ENCODE peak calls at places on chromosomes 13 and 19, in ten cellular contexts. One of them, this sample, is unnamed.

GRCh38 chr19:571127-571974 is 1.0 kb upstream of the BSG start:
- DNase-seq in nephron progenitor cell: peak
- DNase-seq in body of pancreas: peak
- DNase-seq in uterus: no peak
- DNase-seq in adrenal gland: peak
- DNase-seq in left ventricle myocardium inferior: no peak
- DNase-seq in GM13977: peak
- DNase-seq in H9: peak
- DNase-seq in pancreas: no peak
- DNase-seq in AG04450: no peak
- DNase-seq in this sample: no peak

GRCh38 chr13:33218020-33218419 is 67.5 kb downstream of the STARD13 start:
- DNase-seq in nephron progenitor cell: no peak
- DNase-seq in body of pancreas: no peak
- DNase-seq in uterus: no peak
- DNase-seq in adrenal gland: no peak
- DNase-seq in left ventricle myocardium inferior: no peak
- DNase-seq in GM13977: no peak
- DNase-seq in H9: no peak
- DNase-seq in pancreas: no peak
- DNase-seq in AG04450: no peak
- DNase-seq in this sample: no peak

GRCh38 chr13:110593430-110594130 is 21.8 kb upstream of the NAXD start:
- DNase-seq in nephron progenitor cell: no peak
- DNase-seq in body of pancreas: peak
- DNase-seq in uterus: no peak
- DNase-seq in adrenal gland: peak
- DNase-seq in left ventricle myocardium inferior: no peak
- DNase-seq in GM13977: peak
- DNase-seq in H9: no peak
- DNase-seq in pancreas: peak
- DNase-seq in AG04450: no peak
- DNase-seq in this sample: peak

GRCh38 chr19:15584541-15585115 is 30.4 kb upstream of the CYP4F8 start:
- DNase-seq in nephron progenitor cell: peak
- DNase-seq in body of pancreas: peak
- DNase-seq in uterus: peak
- DNase-seq in adrenal gland: peak
- DNase-seq in left ventricle myocardium inferior: peak
- DNase-seq in GM13977: peak
- DNase-seq in H9: peak
- DNase-seq in pancreas: peak
- DNase-seq in AG04450: peak
- DNase-seq in this sample: peak

GRCh38 chr13:74774252-74774651 is 640.0 kb upstream of the KLF12 start:
- DNase-seq in nephron progenitor cell: no peak
- DNase-seq in body of pancreas: no peak
- DNase-seq in uterus: no peak
- DNase-seq in adrenal gland: no peak
- DNase-seq in left ventricle myocardium inferior: no peak
- DNase-seq in GM13977: no peak
- DNase-seq in H9: no peak
- DNase-seq in pancreas: no peak
- DNase-seq in AG04450: no peak
- DNase-seq in this sample: no peak

GRCh38 chr19:17180997-17181702 is 34.0 kb upstream of the USE1 start:
- DNase-seq in nephron progenitor cell: peak
- DNase-seq in body of pancreas: no peak
- DNase-seq in uterus: no peak
- DNase-seq in adrenal gland: no peak
- DNase-seq in left ventricle myocardium inferior: no peak
- DNase-seq in GM13977: no peak
- DNase-seq in H9: peak
- DNase-seq in pancreas: no peak
- DNase-seq in AG04450: no peak
- DNase-seq in this sample: no peak

GRCh38 chr13:42649761-42650289 is 75.9 kb downstream of the TNFSF11 start:
- DNase-seq in nephron progenitor cell: no peak
- DNase-seq in body of pancreas: no peak
- DNase-seq in uterus: no peak
- DNase-seq in adrenal gland: no peak
- DNase-seq in left ventricle myocardium inferior: no peak
- DNase-seq in GM13977: no peak
- DNase-seq in H9: no peak
- DNase-seq in pancreas: no peak
- DNase-seq in AG04450: no peak
- DNase-seq in this sample: no peak

GRCh38 chr13:28478127-28478526 is 16.8 kb downstream of the FLT1 start:
- DNase-seq in nephron progenitor cell: no peak
- DNase-seq in body of pancreas: no peak
- DNase-seq in uterus: no peak
- DNase-seq in adrenal gland: no peak
- DNase-seq in left ventricle myocardium inferior: no peak
- DNase-seq in GM13977: no peak
- DNase-seq in H9: no peak
- DNase-seq in pancreas: no peak
- DNase-seq in AG04450: peak
- DNase-seq in this sample: no peak

GRCh38 chr13:56755181-56755580 is 385.5 kb upstream of the PRR20A start:
- DNase-seq in nephron progenitor cell: no peak
- DNase-seq in body of pancreas: no peak
- DNase-seq in uterus: no peak
- DNase-seq in adrenal gland: no peak
- DNase-seq in left ventricle myocardium inferior: no peak
- DNase-seq in GM13977: no peak
- DNase-seq in H9: no peak
- DNase-seq in pancreas: no peak
- DNase-seq in AG04450: no peak
- DNase-seq in this sample: no peak

GRCh38 chr13:97282705-97283104 is 60.6 kb downstream of the MBNL2 start:
- DNase-seq in nephron progenitor cell: no peak
- DNase-seq in body of pancreas: no peak
- DNase-seq in uterus: no peak
- DNase-seq in adrenal gland: no peak
- DNase-seq in left ventricle myocardium inferior: no peak
- DNase-seq in GM13977: no peak
- DNase-seq in H9: no peak
- DNase-seq in pancreas: no peak
- DNase-seq in AG04450: no peak
- DNase-seq in this sample: no peak

GRCh38 chr13:98484289-98485219 is 92.4 kb downstream of the STK24 start:
- DNase-seq in nephron progenitor cell: peak
- DNase-seq in body of pancreas: peak
- DNase-seq in uterus: peak
- DNase-seq in adrenal gland: peak
- DNase-seq in left ventricle myocardium inferior: peak
- DNase-seq in GM13977: peak
- DNase-seq in H9: peak
- DNase-seq in pancreas: peak
- DNase-seq in AG04450: no peak
- DNase-seq in this sample: peak

GRCh38 chr13:32036762-32037161 is 5.2 kb downstream of the FRY start:
- DNase-seq in nephron progenitor cell: no peak
- DNase-seq in body of pancreas: no peak
- DNase-seq in uterus: no peak
- DNase-seq in adrenal gland: no peak
- DNase-seq in left ventricle myocardium inferior: no peak
- DNase-seq in GM13977: no peak
- DNase-seq in H9: no peak
- DNase-seq in pancreas: no peak
- DNase-seq in AG04450: no peak
- DNase-seq in this sample: no peak

GRCh38 chr13:91045351-91046034 is 302.0 kb upstream of the MIR17HG start:
- DNase-seq in nephron progenitor cell: no peak
- DNase-seq in body of pancreas: no peak
- DNase-seq in uterus: no peak
- DNase-seq in adrenal gland: no peak
- DNase-seq in left ventricle myocardium inferior: no peak
- DNase-seq in GM13977: peak
- DNase-seq in H9: no peak
- DNase-seq in pancreas: no peak
- DNase-seq in AG04450: no peak
- DNase-seq in this sample: no peak
- TF ChIP-seq CTCF in nephron progenitor cell: peak
- TF ChIP-seq CTCF in body of pancreas: peak
- TF ChIP-seq CTCF in uterus: no peak
- TF ChIP-seq CTCF in adrenal gland: no peak
- TF ChIP-seq CTCF in left ventricle myocardium inferior: no peak
- TF ChIP-seq CTCF in GM13977: peak
- TF ChIP-seq CTCF in H9: peak
- TF ChIP-seq CTCF in pancreas: no peak
- TF ChIP-seq CTCF in AG04450: peak
- TF ChIP-seq CTCF in this sample: no peak

GRCh38 chr19:51501594-51502263 is at the start of gene SIGLEC12:
- DNase-seq in nephron progenitor cell: no peak
- DNase-seq in body of pancreas: no peak
- DNase-seq in uterus: no peak
- DNase-seq in adrenal gland: peak
- DNase-seq in left ventricle myocardium inferior: peak
- DNase-seq in GM13977: no peak
- DNase-seq in H9: no peak
- DNase-seq in pancreas: no peak
- DNase-seq in AG04450: no peak
- DNase-seq in this sample: no peak
- TF ChIP-seq CTCF in nephron progenitor cell: no peak
- TF ChIP-seq CTCF in body of pancreas: no peak
- TF ChIP-seq CTCF in uterus: no peak
- TF ChIP-seq CTCF in adrenal gland: no peak
- TF ChIP-seq CTCF in left ventricle myocardium inferior: no peak
- TF ChIP-seq CTCF in GM13977: no peak
- TF ChIP-seq CTCF in H9: no peak
- TF ChIP-seq CTCF in pancreas: no peak
- TF ChIP-seq CTCF in AG04450: no peak
- TF ChIP-seq CTCF in this sample: no peak

GRCh38 chr19:2610637-2611482 is 91.6 kb downstream of the GNG7 start:
- DNase-seq in nephron progenitor cell: peak
- DNase-seq in body of pancreas: peak
- DNase-seq in uterus: peak
- DNase-seq in adrenal gland: peak
- DNase-seq in left ventricle myocardium inferior: peak
- DNase-seq in GM13977: no peak
- DNase-seq in H9: peak
- DNase-seq in pancreas: peak
- DNase-seq in AG04450: peak
- DNase-seq in this sample: peak
- TF ChIP-seq CTCF in nephron progenitor cell: peak
- TF ChIP-seq CTCF in body of pancreas: peak
- TF ChIP-seq CTCF in uterus: peak
- TF ChIP-seq CTCF in adrenal gland: peak
- TF ChIP-seq CTCF in left ventricle myocardium inferior: peak
- TF ChIP-seq CTCF in GM13977: peak
- TF ChIP-seq CTCF in H9: peak
- TF ChIP-seq CTCF in pancreas: peak
- TF ChIP-seq CTCF in AG04450: peak
- TF ChIP-seq CTCF in this sample: peak

DNA sequence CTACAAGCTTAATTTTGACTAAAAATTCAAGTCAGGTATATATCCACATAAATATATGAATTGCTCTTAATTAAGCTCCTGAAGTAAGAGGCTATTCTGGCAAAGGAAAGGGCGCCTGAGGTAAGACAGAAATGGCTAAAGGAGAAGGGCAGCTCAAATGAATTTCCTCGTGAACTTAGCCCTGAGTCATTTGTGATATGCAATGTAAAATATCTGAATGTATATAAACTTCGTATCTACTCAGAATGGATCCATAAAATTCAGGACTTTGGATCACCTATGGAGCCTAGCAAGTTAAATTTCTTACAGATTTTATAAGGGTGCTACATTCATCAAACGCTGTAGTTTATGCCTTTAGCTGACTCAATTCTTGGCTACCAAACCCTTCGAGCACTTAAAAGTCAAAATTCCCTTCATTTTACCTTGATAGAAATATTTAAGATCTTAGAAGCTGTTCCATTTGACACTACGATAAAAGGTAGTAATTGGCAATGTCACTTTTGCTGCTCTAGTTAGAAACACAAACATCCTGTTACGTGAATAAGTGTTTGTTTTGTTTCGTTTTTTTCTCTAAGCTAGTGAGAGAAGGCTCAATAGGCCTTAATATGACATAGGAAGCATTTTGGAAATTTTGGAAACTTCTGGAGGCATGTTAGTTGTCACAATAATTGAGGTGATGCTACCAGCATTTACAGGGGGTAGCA is 69.2 kb downstream of the DIAPH3 start:
- DNase-seq in nephron progenitor cell: no peak
- DNase-seq in body of pancreas: no peak
- DNase-seq in uterus: no peak
- DNase-seq in adrenal gland: no peak
- DNase-seq in left ventricle myocardium inferior: no peak
- DNase-seq in GM13977: no peak
- DNase-seq in H9: no peak
- DNase-seq in pancreas: no peak
- DNase-seq in AG04450: no peak
- DNase-seq in this sample: no peak
- TF ChIP-seq CTCF in nephron progenitor cell: no peak
- TF ChIP-seq CTCF in body of pancreas: no peak
- TF ChIP-seq CTCF in uterus: no peak
- TF ChIP-seq CTCF in adrenal gland: no peak
- TF ChIP-seq CTCF in left ventricle myocardium inferior: no peak
- TF ChIP-seq CTCF in GM13977: no peak
- TF ChIP-seq CTCF in H9: no peak
- TF ChIP-seq CTCF in pancreas: no peak
- TF ChIP-seq CTCF in AG04450: no peak
- TF ChIP-seq CTCF in this sample: no peak

GRCh38 chr13:51257187-51257586 is 35.0 kb downstream of the FAM124A start:
- DNase-seq in nephron progenitor cell: no peak
- DNase-seq in body of pancreas: no peak
- DNase-seq in uterus: no peak
- DNase-seq in adrenal gland: no peak
- DNase-seq in left ventricle myocardium inferior: no peak
- DNase-seq in GM13977: no peak
- DNase-seq in H9: no peak
- DNase-seq in pancreas: no peak
- DNase-seq in AG04450: no peak
- DNase-seq in this sample: no peak
- TF ChIP-seq CTCF in nephron progenitor cell: no peak
- TF ChIP-seq CTCF in body of pancreas: no peak
- TF ChIP-seq CTCF in uterus: no peak
- TF ChIP-seq CTCF in adrenal gland: no peak
- TF ChIP-seq CTCF in left ventricle myocardium inferior: no peak
- TF ChIP-seq CTCF in GM13977: no peak
- TF ChIP-seq CTCF in H9: peak
- TF ChIP-seq CTCF in pancreas: no peak
- TF ChIP-seq CTCF in AG04450: no peak
- TF ChIP-seq CTCF in this sample: no peak

GRCh38 chr13:111638233-111638632 is 317.8 kb downstream of the TEX29 start:
- DNase-seq in nephron progenitor cell: no peak
- DNase-seq in body of pancreas: no peak
- DNase-seq in uterus: no peak
- DNase-seq in adrenal gland: no peak
- DNase-seq in left ventricle myocardium inferior: no peak
- DNase-seq in GM13977: no peak
- DNase-seq in H9: peak
- DNase-seq in pancreas: no peak
- DNase-seq in AG04450: no peak
- DNase-seq in this sample: no peak
- TF ChIP-seq CTCF in nephron progenitor cell: no peak
- TF ChIP-seq CTCF in body of pancreas: no peak
- TF ChIP-seq CTCF in uterus: no peak
- TF ChIP-seq CTCF in adrenal gland: no peak
- TF ChIP-seq CTCF in left ventricle myocardium inferior: no peak
- TF ChIP-seq CTCF in GM13977: no peak
- TF ChIP-seq CTCF in H9: no peak
- TF ChIP-seq CTCF in pancreas: no peak
- TF ChIP-seq CTCF in AG04450: no peak
- TF ChIP-seq CTCF in this sample: no peak